ENCODE peak calls at places on chromosomes 2 and 18, in seven cellular contexts. I is thyroid gland, T is body of pancreas, Z is ovary, O is fibroblast of lung, S is K562, Q is OCI-LY7. M is an unnamed sample.
A peak's percentile ranks its signal among the peaks of the same experiment; 100 is the strongest.

GRCh38 chr2:230060672-230061293 is 7.9 kb downstream of the SLC16A14 start:
- DNase-seq in I (no peak), T (no peak), Z (no peak), O (peak; percentile 57), S (no peak), Q (no peak), M (no peak)

GRCh38 chr2:178199334-178199733 is 5.0 kb downstream of the OSBPL6 start:
- DNase-seq in I (no peak), T (no peak), Z (no peak), O (no peak), S (peak; percentile 57), Q (no peak), M (no peak)

GRCh38 chr18:9779630-9780029 is 71.5 kb downstream of the RAB31 start:
- DNase-seq in I (no peak), T (no peak), Z (no peak), O (no peak), S (no peak), Q (no peak), M (no peak)

GRCh38 chr2:180969124-180969523 is 11.3 kb upstream of the UBE2E3 start:
- DNase-seq in I (no peak), T (no peak), Z (no peak), O (peak; percentile 14), S (no peak), Q (no peak), M (no peak)

GRCh38 chr18:3250237-3251107 is 2.9 kb downstream of the MYL12A start:
- DNase-seq in I (no peak), T (no peak), Z (no peak), O (peak; percentile 91), S (no peak), Q (no peak), M (no peak)

GRCh38 chr2:141331127-141331526 is 799.7 kb downstream of the LRP1B start:
- DNase-seq in I (no peak), T (no peak), Z (no peak), O (peak; percentile 82), S (no peak), Q (no peak), M (no peak)

GRCh38 chr2:71779306-71779855 is 326.0 kb downstream of the DYSF start:
- DNase-seq in I (no peak), T (no peak), Z (peak; percentile 60), O (peak; percentile 86), S (no peak), Q (no peak), M (no peak)

GRCh38 chr2:35822716-35823115 is 532.9 kb upstream of the CRIM1 start:
- DNase-seq in I (no peak), T (no peak), Z (no peak), O (no peak), S (no peak), Q (no peak), M (no peak)

GRCh38 chr2:149903626-149904025 is 316.1 kb upstream of the MMADHC start:
- DNase-seq in I (no peak), T (no peak), Z (no peak), O (peak; percentile 45), S (no peak), Q (no peak), M (no peak)

GRCh38 chr18:42578781-42579180 is 536.7 kb downstream of the RIT2 start:
- DNase-seq in I (no peak), T (no peak), Z (no peak), O (peak; percentile 87), S (no peak), Q (no peak), M (no peak)

GRCh38 chr2:52192656-52193055 is 1160.7 kb upstream of the NRXN1 start:
- DNase-seq in I (no peak), T (no peak), Z (no peak), O (no peak), S (no peak), Q (no peak), M (no peak)

GRCh38 chr2:206368933-206369569 is 74.3 kb upstream of the ADAM23 start:
- DNase-seq in I (no peak), T (no peak), Z (no peak), O (no peak), S (no peak), Q (no peak), M (no peak)

GRCh38 chr2:43569921-43570320 is 25.9 kb downstream of the THADA start:
- DNase-seq in I (no peak), T (no peak), Z (no peak), O (no peak), S (no peak), Q (no peak), M (peak; percentile 46)

GRCh38 chr18:44914028-44914427 is 233.3 kb downstream of the SETBP1 start:
- DNase-seq in I (no peak), T (no peak), Z (no peak), O (no peak), S (no peak), Q (no peak), M (no peak)

GRCh38 chr2:15939556-15939853 is 845 bp upstream of the MYCN start:
- DNase-seq in I (peak; percentile 78), T (no peak), Z (peak; percentile 83), O (peak; percentile 35), S (peak; percentile 72), Q (no peak), M (peak; percentile 84)

GRCh38 chr18:2680216-2680792 is 24.8 kb downstream of the SMCHD1 start:
- DNase-seq in I (no peak), T (no peak), Z (no peak), O (no peak), S (no peak), Q (no peak), M (no peak)

GRCh38 chr2:154143105-154143504 is 271.4 kb downstream of the GALNT13 start:
- DNase-seq in I (no peak), T (no peak), Z (no peak), O (no peak), S (no peak), Q (no peak), M (no peak)

GRCh38 chr2:142131016-142131714 is at the start of gene LRP1B:
- DNase-seq in I (peak; percentile 56), T (peak; percentile 13), Z (peak; percentile 37), O (peak; percentile 60), S (no peak), Q (no peak), M (peak; percentile 23)

GRCh38 chr2:27281855-27282559 is at the start of gene TRIM54:
- DNase-seq in I (no peak), T (no peak), Z (no peak), O (no peak), S (no peak), Q (no peak), M (no peak)

GRCh38 chr18:22199005-22199404 is 29.6 kb downstream of the GATA6 start:
- DNase-seq in I (no peak), T (no peak), Z (no peak), O (no peak), S (no peak), Q (no peak), M (no peak)

GRCh38 chr2:10305715-10306114 is 3.0 kb downstream of the HPCAL1 start:
- DNase-seq in I (no peak), T (peak; percentile 53), Z (no peak), O (no peak), S (no peak), Q (peak; percentile 56), M (no peak)

GRCh38 chr2:25131567-25132295 is 36.6 kb downstream of the POMC start:
- DNase-seq in I (no peak), T (no peak), Z (peak; percentile 57), O (no peak), S (no peak), Q (no peak), M (peak; percentile 49)

GRCh38 chr18:79567481-79568147 is 112.0 kb upstream of the CTDP1 start:
- DNase-seq in I (peak; percentile 1), T (no peak), Z (peak; percentile 40), O (peak; percentile 98), S (no peak), Q (no peak), M (no peak)

GRCh38 chr2:54638103-54638502 is 85.4 kb upstream of the EML6 start:
- DNase-seq in I (no peak), T (no peak), Z (no peak), O (no peak), S (no peak), Q (peak; percentile 65), M (peak; percentile 52)

GRCh38 chr2:10136187-10136934 is 13.8 kb downstream of the RRM2 start:
- DNase-seq in I (no peak), T (no peak), Z (no peak), O (no peak), S (peak; percentile 76), Q (no peak), M (no peak)

DNA sequence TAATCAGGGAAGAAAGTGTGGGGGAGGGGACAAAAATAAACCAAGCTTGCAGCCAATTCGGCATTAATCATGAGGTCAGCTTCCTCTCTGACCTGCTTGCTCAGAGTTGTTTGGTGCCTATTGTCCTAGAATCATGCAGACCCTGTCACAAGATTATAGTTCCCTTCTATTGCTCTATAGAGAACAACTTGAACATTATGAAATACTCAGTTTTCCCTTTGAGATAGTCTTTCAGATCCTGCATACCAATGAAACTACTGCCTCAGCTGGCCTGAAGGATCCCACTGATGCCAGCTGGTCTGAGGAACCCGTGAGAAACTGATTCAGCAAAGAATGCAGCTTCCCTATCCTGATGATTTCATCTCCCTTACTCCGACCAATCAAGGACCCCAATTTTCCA is 955 bp upstream of the BBS5 start:
- DNase-seq in I (no peak), T (no peak), Z (no peak), O (peak; percentile 47), S (no peak), Q (no peak), M (no peak)
- TF ChIP-seq CTCF in I (no peak), T (no peak), Z (no peak), O (no peak), S (no peak), Q (no peak), M (no peak)

GRCh38 chr18:24514439-24514838 is 54.0 kb downstream of the HRH4 start:
- DNase-seq in I (no peak), T (no peak), Z (no peak), O (peak; percentile 36), S (peak; percentile 54), Q (peak; percentile 60), M (peak; percentile 59)
- TF ChIP-seq CTCF in I (peak; percentile 48), T (peak; percentile 35), Z (no peak), O (peak; percentile 44), S (peak; percentile 75), Q (peak; percentile 82), M (peak; percentile 49)

DNA sequence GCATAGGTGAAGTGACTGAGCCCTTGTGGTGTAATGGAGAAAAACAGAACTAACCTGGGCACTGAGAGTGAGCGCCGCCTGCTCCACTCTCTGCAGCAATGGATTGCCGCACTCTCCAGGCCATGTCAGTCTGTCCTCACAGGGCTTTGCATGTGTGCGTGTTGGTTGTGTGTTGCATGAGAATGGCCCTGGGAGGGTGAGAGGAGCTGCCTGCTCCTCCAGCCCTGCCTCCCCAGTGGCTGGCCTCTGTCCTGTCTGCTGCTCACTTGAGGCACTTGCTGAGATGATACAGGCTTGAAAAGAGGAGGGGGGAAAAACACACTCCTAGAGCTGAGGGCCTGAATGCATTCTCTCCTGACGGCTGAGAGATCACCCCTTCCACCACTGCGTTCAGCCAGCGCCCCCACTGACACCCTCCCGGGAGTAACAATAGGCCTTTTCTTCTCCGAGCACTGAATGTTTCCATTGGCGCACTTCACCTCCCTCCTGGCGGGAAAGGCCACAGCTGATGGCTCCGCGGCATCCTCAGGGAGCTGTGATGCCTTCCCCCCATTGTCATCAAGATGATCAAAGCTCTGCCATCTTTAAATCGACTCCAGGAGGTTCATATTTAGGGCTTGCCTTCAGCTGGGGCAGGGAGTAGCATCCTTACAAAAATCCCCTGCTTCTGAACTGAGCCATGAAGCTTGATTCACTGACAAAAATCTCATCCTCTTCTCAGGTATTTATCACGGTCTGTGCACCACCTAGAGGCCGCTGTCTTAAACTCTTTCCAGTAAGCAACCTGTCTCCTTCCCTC is 49.9 kb upstream of the DAPL1 start:
- DNase-seq in I (peak; percentile 74), T (peak; percentile 49), Z (peak; percentile 70), O (peak; percentile 67), S (peak; percentile 58), Q (peak; percentile 56), M (peak; percentile 50)
- TF ChIP-seq CTCF in I (peak; percentile 32), T (peak; percentile 33), Z (no peak), O (peak; percentile 51), S (peak; percentile 65), Q (peak; percentile 75), M (peak; percentile 62)

GRCh38 chr2:186605041-186605440 is 15.2 kb downstream of the ITGAV start:
- DNase-seq in I (no peak), T (no peak), Z (no peak), O (no peak), S (no peak), Q (no peak), M (no peak)
- TF ChIP-seq CTCF in I (no peak), T (no peak), Z (no peak), O (no peak), S (no peak), Q (no peak), M (no peak)